ENCODE peak calls at places on chromosome 2, in ten cellular contexts. One of them, this sample, is unnamed.

GRCh38 chr2:69893684-69894481 is at the start of gene SNRNP27:
- DNase-seq in A549: peak
- DNase-seq in transverse colon: peak
- DNase-seq in tibial nerve: peak
- DNase-seq in ovary: peak
- DNase-seq in SK-N-SH: peak
- DNase-seq in upper lobe of left lung: peak
- DNase-seq in K562: peak
- DNase-seq in suprapubic skin: peak
- DNase-seq in HepG2: peak
- DNase-seq in this sample: peak

GRCh38 chr2:212998629-212999359 is 152.6 kb downstream of the IKZF2 start:
- DNase-seq in A549: no peak
- DNase-seq in transverse colon: no peak
- DNase-seq in tibial nerve: no peak
- DNase-seq in ovary: no peak
- DNase-seq in SK-N-SH: no peak
- DNase-seq in upper lobe of left lung: no peak
- DNase-seq in K562: no peak
- DNase-seq in suprapubic skin: no peak
- DNase-seq in HepG2: no peak
- DNase-seq in this sample: no peak

GRCh38 chr2:79861059-79861374 is 348.2 kb downstream of the CTNNA2 start:
- DNase-seq in A549: no peak
- DNase-seq in transverse colon: no peak
- DNase-seq in tibial nerve: no peak
- DNase-seq in ovary: no peak
- DNase-seq in SK-N-SH: no peak
- DNase-seq in upper lobe of left lung: no peak
- DNase-seq in K562: no peak
- DNase-seq in suprapubic skin: no peak
- DNase-seq in HepG2: no peak
- DNase-seq in this sample: no peak

GRCh38 chr2:222878284-222878876 is 17.5 kb downstream of the ACSL3 start:
- DNase-seq in A549: no peak
- DNase-seq in transverse colon: no peak
- DNase-seq in tibial nerve: no peak
- DNase-seq in ovary: no peak
- DNase-seq in SK-N-SH: no peak
- DNase-seq in upper lobe of left lung: no peak
- DNase-seq in K562: no peak
- DNase-seq in suprapubic skin: no peak
- DNase-seq in HepG2: peak
- DNase-seq in this sample: no peak

GRCh38 chr2:30481323-30481800 is 34.3 kb downstream of the LCLAT1 start:
- DNase-seq in A549: no peak
- DNase-seq in transverse colon: peak
- DNase-seq in tibial nerve: peak
- DNase-seq in ovary: no peak
- DNase-seq in SK-N-SH: no peak
- DNase-seq in upper lobe of left lung: no peak
- DNase-seq in K562: no peak
- DNase-seq in suprapubic skin: no peak
- DNase-seq in HepG2: no peak
- DNase-seq in this sample: no peak

GRCh38 chr2:179528576-179529069 is 264.0 kb upstream of the SESTD1 start:
- DNase-seq in A549: no peak
- DNase-seq in transverse colon: no peak
- DNase-seq in tibial nerve: no peak
- DNase-seq in ovary: no peak
- DNase-seq in SK-N-SH: no peak
- DNase-seq in upper lobe of left lung: no peak
- DNase-seq in K562: no peak
- DNase-seq in suprapubic skin: no peak
- DNase-seq in HepG2: peak
- DNase-seq in this sample: no peak

GRCh38 chr2:5748941-5749731 is 57.0 kb downstream of the SOX11 start:
- DNase-seq in A549: no peak
- DNase-seq in transverse colon: no peak
- DNase-seq in tibial nerve: no peak
- DNase-seq in ovary: no peak
- DNase-seq in SK-N-SH: no peak
- DNase-seq in upper lobe of left lung: peak
- DNase-seq in K562: no peak
- DNase-seq in suprapubic skin: no peak
- DNase-seq in HepG2: no peak
- DNase-seq in this sample: no peak

GRCh38 chr2:160835166-160835565 is 325.1 kb upstream of the TANK start:
- DNase-seq in A549: no peak
- DNase-seq in transverse colon: no peak
- DNase-seq in tibial nerve: no peak
- DNase-seq in ovary: no peak
- DNase-seq in SK-N-SH: no peak
- DNase-seq in upper lobe of left lung: no peak
- DNase-seq in K562: no peak
- DNase-seq in suprapubic skin: no peak
- DNase-seq in HepG2: no peak
- DNase-seq in this sample: no peak

GRCh38 chr2:20291106-20291564 is 59.5 kb downstream of the PUM2 start:
- DNase-seq in A549: peak
- DNase-seq in transverse colon: peak
- DNase-seq in tibial nerve: peak
- DNase-seq in ovary: no peak
- DNase-seq in SK-N-SH: peak
- DNase-seq in upper lobe of left lung: no peak
- DNase-seq in K562: peak
- DNase-seq in suprapubic skin: no peak
- DNase-seq in HepG2: peak
- DNase-seq in this sample: peak

GRCh38 chr2:153416071-153416470 is 62.5 kb downstream of the RPRM start:
- DNase-seq in A549: no peak
- DNase-seq in transverse colon: no peak
- DNase-seq in tibial nerve: no peak
- DNase-seq in ovary: no peak
- DNase-seq in SK-N-SH: no peak
- DNase-seq in upper lobe of left lung: no peak
- DNase-seq in K562: no peak
- DNase-seq in suprapubic skin: no peak
- DNase-seq in HepG2: no peak
- DNase-seq in this sample: no peak

GRCh38 chr2:54394392-54394791 is 61.7 kb upstream of the SPTBN1 start:
- DNase-seq in A549: no peak
- DNase-seq in transverse colon: no peak
- DNase-seq in tibial nerve: no peak
- DNase-seq in ovary: no peak
- DNase-seq in SK-N-SH: no peak
- DNase-seq in upper lobe of left lung: no peak
- DNase-seq in K562: no peak
- DNase-seq in suprapubic skin: no peak
- DNase-seq in HepG2: no peak
- DNase-seq in this sample: no peak

GRCh38 chr2:33021542-33022259 is 74.9 kb downstream of the LTBP1 start:
- DNase-seq in A549: peak
- DNase-seq in transverse colon: no peak
- DNase-seq in tibial nerve: no peak
- DNase-seq in ovary: no peak
- DNase-seq in SK-N-SH: no peak
- DNase-seq in upper lobe of left lung: no peak
- DNase-seq in K562: no peak
- DNase-seq in suprapubic skin: no peak
- DNase-seq in HepG2: no peak
- DNase-seq in this sample: no peak

GRCh38 chr2:229445013-229445412 is 173.9 kb upstream of the PID1 start:
- DNase-seq in A549: peak
- DNase-seq in transverse colon: peak
- DNase-seq in tibial nerve: peak
- DNase-seq in ovary: peak
- DNase-seq in SK-N-SH: no peak
- DNase-seq in upper lobe of left lung: no peak
- DNase-seq in K562: no peak
- DNase-seq in suprapubic skin: peak
- DNase-seq in HepG2: peak
- DNase-seq in this sample: peak

DNA sequence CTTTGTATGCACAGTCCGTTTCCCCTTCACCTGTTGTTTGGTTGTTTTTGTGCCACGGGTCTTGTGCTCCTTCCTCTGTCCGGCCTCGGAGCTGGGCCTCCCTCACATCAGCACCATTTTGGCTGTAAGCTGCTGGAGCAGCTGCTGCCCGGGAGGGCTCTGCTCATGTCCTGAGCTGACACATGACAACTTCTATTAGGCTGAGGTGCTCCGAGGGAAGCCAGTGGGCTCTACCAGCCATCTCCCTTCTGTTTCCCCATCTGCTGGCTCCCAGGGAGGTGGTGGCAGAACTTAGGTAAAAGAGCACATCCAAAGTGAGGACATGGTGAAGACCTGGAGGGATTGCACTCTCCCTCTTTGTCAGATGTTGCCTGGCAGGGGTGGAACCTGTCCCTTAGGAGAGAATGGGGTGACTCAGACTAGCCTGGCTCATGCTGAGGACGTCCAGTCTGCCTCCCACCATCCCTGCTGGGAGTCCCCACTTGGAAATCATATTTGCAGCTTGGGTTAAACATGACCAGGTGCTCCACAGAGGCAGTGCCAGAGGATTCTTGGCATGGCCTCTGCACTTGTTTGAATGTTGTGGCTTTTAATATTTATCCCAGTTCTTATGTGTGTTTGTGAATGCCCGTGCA is 49.8 kb upstream of the TNP1 start:
- DNase-seq in A549: no peak
- DNase-seq in transverse colon: no peak
- DNase-seq in tibial nerve: no peak
- DNase-seq in ovary: no peak
- DNase-seq in SK-N-SH: no peak
- DNase-seq in upper lobe of left lung: no peak
- DNase-seq in K562: no peak
- DNase-seq in suprapubic skin: no peak
- DNase-seq in HepG2: no peak
- DNase-seq in this sample: no peak
- TF ChIP-seq EP300 in A549: no peak
- TF ChIP-seq EP300 in transverse colon: no peak
- TF ChIP-seq EP300 in tibial nerve: no peak
- TF ChIP-seq EP300 in ovary: no peak
- TF ChIP-seq EP300 in SK-N-SH: no peak
- TF ChIP-seq EP300 in upper lobe of left lung: no peak
- TF ChIP-seq EP300 in K562: no peak
- TF ChIP-seq EP300 in suprapubic skin: no peak
- TF ChIP-seq EP300 in HepG2: no peak
- TF ChIP-seq EP300 in this sample: no peak

GRCh38 chr2:74416721-74417120 is 4.7 kb downstream of the C2orf81 start:
- DNase-seq in A549: no peak
- DNase-seq in transverse colon: no peak
- DNase-seq in tibial nerve: no peak
- DNase-seq in ovary: no peak
- DNase-seq in SK-N-SH: peak
- DNase-seq in upper lobe of left lung: no peak
- DNase-seq in K562: no peak
- DNase-seq in suprapubic skin: no peak
- DNase-seq in HepG2: no peak
- DNase-seq in this sample: no peak

GRCh38 chr2:74414475-74414874 is 6.9 kb downstream of the C2orf81 start:
- DNase-seq in A549: no peak
- DNase-seq in transverse colon: no peak
- DNase-seq in tibial nerve: no peak
- DNase-seq in ovary: no peak
- DNase-seq in SK-N-SH: no peak
- DNase-seq in upper lobe of left lung: peak
- DNase-seq in K562: no peak
- DNase-seq in suprapubic skin: no peak
- DNase-seq in HepG2: no peak
- DNase-seq in this sample: no peak

GRCh38 chr2:74413001-74413698 is 8.3 kb downstream of the C2orf81 start:
- DNase-seq in A549: no peak
- DNase-seq in transverse colon: no peak
- DNase-seq in tibial nerve: no peak
- DNase-seq in ovary: no peak
- DNase-seq in SK-N-SH: no peak
- DNase-seq in upper lobe of left lung: no peak
- DNase-seq in K562: no peak
- DNase-seq in suprapubic skin: no peak
- DNase-seq in HepG2: peak
- DNase-seq in this sample: peak

GRCh38 chr2:74415762-74416395 is 5.5 kb downstream of the C2orf81 start:
- DNase-seq in A549: no peak
- DNase-seq in transverse colon: no peak
- DNase-seq in tibial nerve: no peak
- DNase-seq in ovary: no peak
- DNase-seq in SK-N-SH: peak
- DNase-seq in upper lobe of left lung: peak
- DNase-seq in K562: no peak
- DNase-seq in suprapubic skin: no peak
- DNase-seq in HepG2: no peak
- DNase-seq in this sample: no peak

GRCh38 chr2:74414913-74415761 is 6.3 kb downstream of the C2orf81 start:
- DNase-seq in A549: no peak
- DNase-seq in transverse colon: peak
- DNase-seq in tibial nerve: peak
- DNase-seq in ovary: peak
- DNase-seq in SK-N-SH: peak
- DNase-seq in upper lobe of left lung: peak
- DNase-seq in K562: no peak
- DNase-seq in suprapubic skin: no peak
- DNase-seq in HepG2: no peak
- DNase-seq in this sample: peak
- H3K4me3 ChIP-seq in A549: no peak
- H3K4me3 ChIP-seq in transverse colon: peak
- H3K4me3 ChIP-seq in tibial nerve: peak
- H3K4me3 ChIP-seq in ovary: peak
- H3K4me3 ChIP-seq in SK-N-SH: no peak
- H3K4me3 ChIP-seq in upper lobe of left lung: peak
- H3K4me3 ChIP-seq in K562: no peak
- H3K4me3 ChIP-seq in suprapubic skin: peak
- H3K4me3 ChIP-seq in HepG2: no peak
- H3K4me3 ChIP-seq in this sample: peak

GRCh38 chr2:38224181-38224580 is 148.2 kb upstream of the CYP1B1 start:
- DNase-seq in A549: no peak
- DNase-seq in transverse colon: no peak
- DNase-seq in tibial nerve: no peak
- DNase-seq in ovary: no peak
- DNase-seq in SK-N-SH: no peak
- DNase-seq in upper lobe of left lung: no peak
- DNase-seq in K562: no peak
- DNase-seq in suprapubic skin: no peak
- DNase-seq in HepG2: no peak
- DNase-seq in this sample: no peak
- TF ChIP-seq CTCF in A549: no peak
- TF ChIP-seq CTCF in transverse colon: no peak
- TF ChIP-seq CTCF in tibial nerve: no peak
- TF ChIP-seq CTCF in ovary: no peak
- TF ChIP-seq CTCF in SK-N-SH: no peak
- TF ChIP-seq CTCF in upper lobe of left lung: no peak
- TF ChIP-seq CTCF in K562: no peak
- TF ChIP-seq CTCF in suprapubic skin: no peak
- TF ChIP-seq CTCF in HepG2: no peak
- TF ChIP-seq CTCF in this sample: no peak

DNA sequence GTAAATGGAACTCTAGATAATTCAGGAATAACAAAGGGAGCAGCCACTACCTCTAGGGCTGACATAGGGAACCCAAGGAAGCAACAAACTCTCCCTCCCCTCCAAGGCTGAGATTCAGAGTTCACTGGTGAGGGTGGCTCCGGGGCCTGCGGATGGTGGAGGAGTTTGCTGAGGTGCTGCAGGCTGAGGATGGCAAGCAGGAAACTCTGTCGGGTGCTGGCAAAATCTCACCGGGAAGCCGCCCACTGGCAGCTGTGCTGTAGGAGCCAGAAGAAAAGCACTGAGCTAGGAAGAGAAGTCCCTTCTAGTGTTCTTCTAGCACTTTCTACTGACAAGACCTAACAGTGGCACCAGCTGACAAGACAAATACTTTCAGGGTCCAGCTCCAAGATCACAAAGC is 12.5 kb upstream of the HAAO start:
- DNase-seq in A549: no peak
- DNase-seq in transverse colon: no peak
- DNase-seq in tibial nerve: no peak
- DNase-seq in ovary: no peak
- DNase-seq in SK-N-SH: no peak
- DNase-seq in upper lobe of left lung: no peak
- DNase-seq in K562: no peak
- DNase-seq in suprapubic skin: no peak
- DNase-seq in HepG2: no peak
- DNase-seq in this sample: no peak
- TF ChIP-seq EP300 in A549: no peak
- TF ChIP-seq EP300 in transverse colon: no peak
- TF ChIP-seq EP300 in tibial nerve: no peak
- TF ChIP-seq EP300 in ovary: no peak
- TF ChIP-seq EP300 in SK-N-SH: no peak
- TF ChIP-seq EP300 in upper lobe of left lung: no peak
- TF ChIP-seq EP300 in K562: no peak
- TF ChIP-seq EP300 in suprapubic skin: no peak
- TF ChIP-seq EP300 in HepG2: no peak
- TF ChIP-seq EP300 in this sample: no peak

This sample was measured in stomach.